ENCODE peak calls at places on chromosomes 5 and 9, in nine cellular contexts. N is NB4, A is right lobe of liver, X is lower leg skin, B is Calu3, U is progenitor cell of endocrine pancreas, C is kidney, K is A549, L is epithelial cell of proximal tubule. I is an unnamed sample.

GRCh38 chr5:159021360-159022177 is 78.1 kb downstream of the EBF1 start:
- DNase-seq in X (no peak), C (no peak), K (no peak), U (no peak), L (no peak), N (peak), A (no peak), B (no peak), I (no peak)

GRCh38 chr9:32587901-32588300 is 14.9 kb upstream of the NDUFB6 start:
- DNase-seq in B (no peak), A (no peak), U (no peak), C (no peak), X (no peak), N (no peak), K (no peak), L (no peak), I (no peak)

GRCh38 chr5:132335402-132335801 is 34.1 kb upstream of the SLC22A5 start:
- DNase-seq in U (no peak), K (no peak), X (no peak), L (no peak), C (no peak), N (no peak), B (no peak), A (no peak), I (no peak)

GRCh38 chr9:134955156-134955555 is 37.4 kb upstream of the FCN1 start:
- DNase-seq in U (no peak), K (no peak), N (no peak), X (no peak), L (no peak), A (peak), B (no peak), C (no peak), I (no peak)

GRCh38 chr5:154811239-154811638 is 39.2 kb downstream of the FAXDC2 start:
- DNase-seq in A (no peak), L (no peak), B (no peak), C (no peak), U (no peak), N (no peak), K (no peak), X (no peak), I (no peak)

GRCh38 chr9:14309403-14309802 is 4.5 kb downstream of the NFIB start:
- DNase-seq in L (no peak), K (no peak), C (no peak), B (peak), N (no peak), A (no peak), X (no peak), U (no peak), I (no peak)

GRCh38 chr5:67723873-67724272 is 491.7 kb upstream of the PIK3R1 start:
- DNase-seq in U (no peak), A (no peak), N (no peak), X (no peak), K (no peak), B (no peak), C (no peak), L (no peak), I (no peak)

GRCh38 chr9:23851024-23851629 is 25.1 kb upstream of the ELAVL2 start:
- DNase-seq in X (no peak), U (peak), K (peak), A (no peak), L (no peak), B (no peak), C (peak), N (no peak), I (no peak)

GRCh38 chr9:34049630-34050384 is 1.1 kb upstream of the UBAP2 start:
- DNase-seq in X (no peak), C (no peak), A (no peak), N (peak), U (no peak), B (no peak), L (no peak), K (no peak), I (no peak)

GRCh38 chr5:37717613-37718431 is 122.0 kb downstream of the GDNF start:
- DNase-seq in U (peak), X (no peak), N (no peak), K (peak), B (peak), C (no peak), A (peak), L (no peak), I (no peak)

GRCh38 chr9:82604947-82605656 is 457.8 kb downstream of the RASEF start:
- DNase-seq in B (no peak), X (no peak), A (peak), C (no peak), L (no peak), K (no peak), N (no peak), U (no peak), I (no peak)

DNA sequence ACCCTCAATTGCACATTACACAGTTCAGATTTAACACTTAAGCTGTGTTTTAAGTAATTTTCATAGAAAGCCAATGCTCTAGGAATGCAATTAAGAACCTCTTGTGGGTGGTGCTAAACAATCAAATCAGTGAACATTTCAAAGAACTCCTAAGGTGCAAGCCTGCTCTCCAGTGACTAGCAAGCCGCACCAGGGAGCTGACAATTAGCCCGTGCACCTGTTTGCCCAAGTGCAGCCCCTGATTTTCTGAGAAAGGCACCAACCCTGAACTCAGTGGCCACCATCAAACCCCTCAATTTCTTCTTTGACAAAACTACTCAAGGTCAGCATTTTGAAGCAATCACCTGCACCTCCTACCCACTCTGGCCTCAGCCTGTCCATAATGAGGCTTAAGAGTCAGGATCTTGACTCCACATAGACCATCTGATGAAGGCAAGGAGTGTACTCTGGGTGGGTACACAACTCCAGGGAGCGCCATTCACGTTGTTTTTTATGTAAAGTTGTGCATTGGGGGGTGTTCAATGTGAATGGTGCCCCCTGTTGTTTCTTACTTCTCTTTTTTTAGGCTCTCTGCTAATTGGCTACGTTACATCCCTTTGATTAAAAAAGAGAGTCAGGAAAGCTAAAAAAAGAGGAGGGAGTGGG is 385.1 kb upstream of the WWC1 start:
- DNase-seq in A (no peak), B (no peak), U (no peak), N (no peak), X (no peak), K (no peak), L (no peak), C (no peak), I (no peak)
- TF ChIP-seq CTCF in A (no peak), B (no peak), U (no peak), N (no peak), X (no peak), K (no peak), L (no peak), C (no peak), I (no peak)

GRCh38 chr9:113580041-113580953 is 116.8 kb downstream of the RGS3 start:
- DNase-seq in N (peak), X (peak), C (peak), A (peak), U (no peak), K (no peak), L (no peak), B (peak), I (peak)
- TF ChIP-seq CTCF in N (no peak), X (no peak), C (no peak), A (no peak), U (no peak), K (no peak), L (no peak), B (no peak), I (no peak)

DNA sequence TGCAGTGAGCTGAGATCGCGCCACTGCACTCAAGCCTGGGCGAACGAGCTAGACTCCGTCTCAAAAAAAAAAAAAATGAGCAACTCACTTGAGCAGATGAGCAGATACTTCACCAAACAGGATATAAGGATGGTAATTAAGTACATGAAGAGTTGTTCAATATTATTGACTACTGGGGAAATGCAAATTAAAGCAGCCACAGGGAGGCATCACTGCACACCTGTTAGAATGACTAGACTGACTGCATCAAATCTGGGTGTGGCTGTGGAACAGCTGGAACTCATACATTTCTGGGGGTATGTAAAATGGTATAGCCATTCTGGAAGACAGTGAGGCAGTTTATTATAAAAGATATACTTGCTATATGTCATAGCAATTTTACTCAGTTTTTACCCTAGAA is 93.0 kb downstream of the WNK2 start:
- DNase-seq in U (no peak), N (no peak), C (no peak), B (no peak), X (no peak), K (no peak), A (peak), L (no peak), I (no peak)
- TF ChIP-seq CTCF in U (no peak), N (no peak), C (no peak), B (no peak), X (no peak), K (no peak), A (peak), L (peak), I (no peak)

GRCh38 chr9:128093016-128093415 is 25.0 kb downstream of the SLC25A25 start:
- DNase-seq in K (no peak), B (no peak), N (no peak), L (no peak), U (no peak), C (no peak), X (no peak), A (no peak), I (no peak)
- TF ChIP-seq CTCF in K (no peak), B (no peak), N (no peak), L (no peak), U (no peak), C (no peak), X (no peak), A (no peak), I (no peak)

DNA sequence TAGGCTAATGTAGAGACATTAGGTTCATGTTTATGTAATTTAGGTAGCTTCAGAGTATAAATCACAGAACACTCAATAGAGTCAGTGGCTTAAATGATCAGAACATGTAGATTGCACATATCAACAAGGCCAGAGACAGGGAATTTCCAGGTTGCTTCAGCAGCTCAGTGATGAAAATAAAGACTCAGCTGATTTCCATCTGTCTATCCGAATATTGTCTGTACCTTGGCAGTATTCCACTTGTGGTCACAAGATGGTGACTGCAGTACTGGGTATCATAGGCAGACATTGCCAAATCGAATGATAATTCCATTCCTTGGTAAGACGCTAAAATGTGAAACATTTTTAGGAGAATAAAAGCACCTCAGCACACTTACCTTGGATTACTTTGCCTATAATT is 702.2 kb downstream of the MAT2B start:
- DNase-seq in C (no peak), K (no peak), U (no peak), N (no peak), B (no peak), L (no peak), A (no peak), X (no peak), I (no peak)
- TF ChIP-seq CTCF in C (no peak), K (no peak), U (no peak), N (no peak), B (no peak), L (no peak), A (no peak), X (no peak), I (no peak)

DNA sequence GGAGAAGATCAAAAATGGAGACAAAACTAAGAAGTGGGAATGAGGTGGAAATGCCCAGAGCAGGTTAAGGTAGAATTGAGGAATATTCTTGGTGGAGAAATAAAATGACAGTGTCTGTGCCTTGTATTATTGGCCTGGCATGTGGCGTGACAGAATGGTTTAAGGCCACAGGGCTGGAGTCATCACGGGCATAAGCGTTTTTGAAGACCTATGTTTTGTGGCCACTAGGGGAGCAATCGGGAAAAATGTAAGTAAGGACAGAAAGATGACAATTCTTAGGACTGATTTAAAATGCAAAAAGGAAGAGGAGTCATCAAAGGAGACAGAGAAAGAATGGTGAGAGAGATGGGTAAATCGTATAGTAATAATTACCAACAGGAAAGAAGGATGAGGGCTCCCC is 72.2 kb upstream of the EPB41L4A start:
- DNase-seq in A (no peak), N (peak), L (no peak), B (peak), K (peak), U (no peak), X (no peak), C (no peak), I (no peak)
- TF ChIP-seq CTCF in A (peak), N (peak), L (peak), B (peak), K (peak), U (peak), X (no peak), C (peak), I (no peak)

DNA sequence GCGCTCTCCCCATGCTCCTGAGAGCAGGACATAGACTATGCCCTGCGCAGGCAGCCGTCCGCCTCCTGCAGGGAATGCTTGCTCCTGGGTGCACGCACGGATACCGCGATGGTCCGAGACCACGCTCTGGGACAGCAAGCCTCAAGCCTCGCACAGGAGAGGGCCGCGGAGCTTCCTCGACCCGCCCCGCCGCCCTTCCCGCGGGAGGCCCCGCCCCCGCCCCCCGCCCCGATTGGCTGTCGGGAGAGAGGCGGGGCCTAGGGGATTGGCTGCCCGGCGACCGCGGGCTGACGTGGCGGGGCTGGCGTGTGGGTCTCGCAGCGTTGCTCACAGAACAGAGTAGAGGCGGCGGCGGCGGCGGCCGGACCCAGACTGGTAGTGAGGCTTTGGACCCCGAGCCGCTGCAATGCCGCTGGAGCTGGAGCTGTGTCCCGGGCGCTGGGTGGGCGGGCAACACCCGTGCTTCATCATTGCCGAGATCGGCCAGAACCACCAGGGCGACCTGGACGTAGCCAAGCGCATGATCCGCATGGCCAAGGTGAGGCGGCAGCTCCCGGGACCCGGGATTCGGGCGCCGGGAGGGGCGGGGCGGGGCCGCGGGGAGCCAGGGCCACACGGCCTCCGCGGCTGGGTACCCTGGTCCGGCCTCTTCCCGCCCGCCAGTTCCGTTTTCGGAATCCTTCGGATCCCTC is at the start of gene NANS:
- DNase-seq in C (peak), X (peak), A (peak), N (peak), K (peak), U (peak), B (peak), L (peak), I (peak)
- TF ChIP-seq CTCF in C (no peak), X (no peak), A (no peak), N (no peak), K (no peak), U (no peak), B (no peak), L (peak), I (no peak)

DNA sequence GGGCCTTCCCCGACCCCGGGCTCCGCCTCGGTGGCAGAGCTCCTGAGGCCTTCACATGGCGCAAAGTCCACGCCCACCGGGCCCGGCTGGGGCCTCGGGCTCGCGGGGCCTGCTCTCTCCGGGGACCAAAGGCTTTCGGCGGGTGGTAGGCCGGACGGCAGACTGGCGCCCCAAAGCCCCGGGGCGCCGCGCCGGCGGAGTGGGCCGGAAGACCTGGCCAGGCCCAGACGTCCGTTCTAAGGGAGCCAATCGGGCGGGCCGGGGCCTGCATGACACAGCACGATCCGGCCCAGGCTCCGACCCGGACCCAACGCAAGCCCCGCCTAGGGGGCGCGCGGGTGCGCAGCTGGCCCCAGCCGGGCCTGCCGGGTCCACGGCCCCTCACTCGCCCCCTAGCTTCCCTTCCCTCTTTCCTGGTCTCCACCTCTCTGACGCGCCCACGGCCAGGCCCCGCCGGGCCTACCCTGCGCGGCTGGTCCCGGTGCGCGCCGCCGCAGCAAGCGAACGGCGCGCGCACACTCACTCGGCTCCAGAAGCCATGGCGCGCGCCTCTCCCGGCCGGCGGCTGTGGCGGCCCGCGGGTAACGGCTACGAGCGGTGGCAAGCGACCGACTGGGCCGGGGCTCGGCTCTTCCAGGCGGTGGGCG is 488 bp downstream of the VCP start:
- DNase-seq in L (no peak), N (peak), K (peak), A (peak), X (peak), U (peak), B (peak), C (peak), I (peak)
- TF ChIP-seq CTCF in L (peak), N (peak), K (peak), A (peak), X (no peak), U (peak), B (peak), C (peak), I (no peak)

GRCh38 chr5:39016587-39017275 is 57.5 kb downstream of the RICTOR start:
- DNase-seq in U (no peak), K (no peak), B (no peak), L (no peak), N (no peak), X (no peak), A (no peak), C (no peak), I (no peak)

GRCh38 chr5:39014544-39014943 is 59.7 kb downstream of the RICTOR start:
- DNase-seq in X (no peak), N (no peak), C (no peak), U (no peak), B (no peak), A (no peak), L (peak), K (no peak), I (no peak)

GRCh38 chr5:39017504-39017903 is 56.7 kb downstream of the RICTOR start:
- DNase-seq in X (no peak), B (no peak), N (no peak), K (no peak), L (no peak), C (no peak), A (no peak), U (no peak), I (no peak)

GRCh38 chr5:39013938-39014337 is 60.3 kb downstream of the RICTOR start:
- DNase-seq in N (no peak), B (no peak), X (no peak), U (no peak), C (no peak), A (no peak), K (no peak), L (no peak), I (no peak)

DNA sequence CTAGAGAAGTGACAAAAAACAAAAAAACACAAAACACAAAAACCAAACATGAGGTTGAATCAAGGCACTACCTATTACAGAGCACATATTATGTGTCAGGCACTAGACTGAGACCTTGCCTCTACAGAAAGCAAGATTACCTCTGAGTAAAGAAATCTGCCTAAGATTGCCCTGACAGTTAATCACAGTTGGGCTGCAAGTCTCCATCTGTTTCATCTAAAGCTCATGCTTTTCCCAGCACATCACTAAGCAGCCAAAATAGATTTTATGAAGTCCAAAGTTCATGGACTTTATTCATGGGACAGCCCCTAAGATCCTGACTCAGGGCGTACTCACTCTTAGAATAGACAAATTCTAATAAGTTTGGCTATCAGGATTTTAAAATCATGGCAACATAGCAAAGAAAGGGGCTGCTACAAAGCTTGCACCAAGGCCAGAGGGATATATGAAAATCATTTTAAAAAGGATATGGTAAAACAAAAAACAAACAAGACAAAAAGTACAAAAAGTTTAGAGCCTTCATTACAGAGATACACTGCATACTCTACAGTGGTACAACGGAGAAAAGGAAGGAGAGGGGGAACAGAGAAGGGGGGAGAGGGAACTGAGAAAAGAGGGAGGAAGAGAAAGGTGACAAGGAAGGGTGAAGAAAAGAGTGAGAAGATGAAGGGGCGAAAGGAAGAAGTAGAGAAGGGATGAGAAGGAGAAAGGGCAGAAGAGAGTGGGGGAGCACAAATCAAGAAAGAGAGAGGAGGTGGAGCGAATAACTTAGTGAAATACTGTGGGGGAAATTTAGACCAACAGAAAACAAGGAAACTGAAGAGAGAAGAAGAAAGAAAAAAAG is 58.2 kb downstream of the RICTOR start:
- DNase-seq in N (no peak), X (no peak), C (no peak), U (no peak), B (no peak), K (no peak), A (no peak), L (peak), I (no peak)
- TF ChIP-seq CTCF in N (no peak), X (no peak), C (no peak), U (no peak), B (no peak), K (no peak), A (no peak), L (no peak), I (no peak)